ENCODE peak calls at places on chromosomes 12 and 14, in eight cellular contexts. L is GM13977; E is sciatic nerve; X is stimulated activated naive CD4-positive, alpha-beta T cell; N is non-pigmented ciliary epithelial cell; I is heart right ventricle; T is astrocyte of the spinal cord; S is PC-9. P is an unnamed sample.

GRCh38 chr12:26112703-26113147 is 12.1 kb downstream of the BHLHE41 start:
- DNase-seq in N (no peak), S (no peak), I (no peak), X (no peak), T (no peak), L (no peak), E (no peak), P (no peak)

GRCh38 chr14:35405304-35405996 is 901 bp upstream of the NFKBIA start:
- DNase-seq in E (no peak), T (no peak), N (no peak), L (no peak), I (peak), S (no peak), X (no peak), P (no peak)

GRCh38 chr14:41830679-41831078 is 224.0 kb downstream of the LRFN5 start:
- DNase-seq in T (peak), S (no peak), L (no peak), N (peak), E (no peak), X (no peak), I (no peak), P (no peak)

GRCh38 chr12:46549527-46550265 is 177.1 kb upstream of the SLC38A2 start:
- DNase-seq in N (no peak), T (peak), S (peak), E (no peak), X (no peak), I (no peak), L (no peak), P (no peak)

GRCh38 chr12:57086951-57087688 is 1.8 kb upstream of the NAB2 start:
- DNase-seq in L (peak), E (peak), T (peak), N (peak), I (peak), X (peak), S (peak), P (peak)

GRCh38 chr12:119024226-119024810 is 43.0 kb downstream of the SRRM4 start:
- DNase-seq in N (no peak), S (no peak), T (no peak), I (no peak), L (no peak), E (no peak), X (no peak), P (no peak)

GRCh38 chr14:90703841-90704240 is 112.4 kb downstream of the TTC7B start:
- DNase-seq in X (no peak), I (no peak), T (no peak), E (no peak), L (no peak), N (no peak), S (no peak), P (no peak)

GRCh38 chr12:31756977-31757420 is 28.2 kb upstream of the AMN1 start:
- DNase-seq in T (no peak), I (no peak), X (no peak), L (no peak), N (no peak), E (no peak), S (peak), P (no peak)

GRCh38 chr12:55728185-55728931 is 451 bp downstream of the CD63 start:
- DNase-seq in I (peak), T (peak), S (peak), L (peak), X (peak), E (peak), N (no peak), P (no peak)

GRCh38 chr14:37246427-37246829 is 48.7 kb downstream of the MIPOL1 start:
- DNase-seq in S (no peak), E (no peak), I (no peak), N (peak), X (no peak), T (peak), L (peak), P (no peak)

GRCh38 chr12:109695961-109696461 is 17.6 kb upstream of the FAM222A start:
- DNase-seq in T (no peak), L (no peak), E (no peak), S (no peak), N (no peak), X (no peak), I (no peak), P (no peak)

GRCh38 chr12:79397609-79398008 is 293.2 kb downstream of the PAWR start:
- DNase-seq in X (no peak), T (no peak), L (no peak), E (no peak), N (no peak), I (no peak), S (no peak), P (no peak)

GRCh38 chr14:59275668-59276067 is 87.2 kb downstream of the DAAM1 start:
- DNase-seq in T (peak), E (no peak), N (peak), X (no peak), S (no peak), L (peak), I (no peak), P (no peak)

GRCh38 chr12:14618990-14619389 is 51.3 kb upstream of the PLBD1 start:
- DNase-seq in S (no peak), T (peak), E (no peak), X (no peak), L (no peak), I (peak), N (no peak), P (no peak)

GRCh38 chr12:98470469-98471082 is 44.8 kb upstream of the TMPO start:
- DNase-seq in I (no peak), N (no peak), X (no peak), E (no peak), L (no peak), T (no peak), S (no peak), P (no peak)

GRCh38 chr12:62347922-62348650 is 87.9 kb downstream of the USP15 start:
- DNase-seq in I (no peak), S (no peak), X (no peak), E (no peak), T (peak), N (no peak), L (no peak), P (no peak)

GRCh38 chr12:108589028-108589839 is 8.7 kb downstream of the TMEM119 start:
- DNase-seq in N (no peak), I (no peak), T (peak), L (no peak), S (no peak), E (no peak), X (no peak), P (no peak)

GRCh38 chr14:38210587-38211257 is 3.0 kb downstream of the SSTR1 start:
- DNase-seq in X (no peak), I (peak), T (peak), N (no peak), L (peak), E (peak), S (no peak), P (no peak)

GRCh38 chr14:24143511-24143910 is 2.1 kb upstream of the EMC9 start:
- DNase-seq in X (no peak), S (no peak), L (no peak), T (peak), I (no peak), E (no peak), N (no peak), P (no peak)

GRCh38 chr12:67727652-67728295 is 79.2 kb downstream of the DYRK2 start:
- DNase-seq in E (no peak), T (no peak), L (no peak), N (no peak), X (no peak), S (no peak), I (no peak), P (peak)

GRCh38 chr14:35287481-35288013 is 4.6 kb upstream of the PSMA6 start:
- DNase-seq in L (no peak), E (no peak), N (no peak), X (no peak), I (peak), T (no peak), S (no peak), P (no peak)

GRCh38 chr12:17470460-17470859 is 619.5 kb downstream of the RERGL start:
- DNase-seq in L (no peak), N (no peak), I (no peak), T (no peak), X (no peak), S (no peak), E (no peak), P (no peak)

GRCh38 chr12:42809226-42809625 is 219.7 kb upstream of the PRICKLE1 start:
- DNase-seq in E (no peak), L (no peak), N (no peak), X (no peak), T (peak), I (no peak), S (no peak), P (no peak)

GRCh38 chr14:54177861-54178591 is 218.8 kb upstream of the CDKN3 start:
- DNase-seq in T (peak), I (no peak), E (no peak), S (no peak), L (no peak), N (no peak), X (no peak), P (no peak)

GRCh38 chr14:85527006-85527405 is 2.9 kb upstream of the FLRT2 start:
- DNase-seq in N (no peak), I (no peak), S (no peak), X (no peak), E (no peak), L (no peak), T (peak), P (no peak)

GRCh38 chr12:84502907-84503787 is 409.5 kb downstream of the SLC6A15 start:
- DNase-seq in S (peak), L (peak), N (peak), I (peak), X (no peak), T (peak), E (peak), P (peak)

GRCh38 chr12:84661732-84662326 is 250.8 kb downstream of the SLC6A15 start:
- DNase-seq in N (no peak), X (no peak), I (no peak), L (no peak), E (no peak), T (peak), S (no peak), P (no peak)

GRCh38 chr14:35594616-35595015 is 60.7 kb downstream of the INSM2 start:
- DNase-seq in I (no peak), N (no peak), L (no peak), T (peak), S (no peak), E (no peak), X (no peak), P (no peak)

P was measured in SK-N-MC.